ENCODE peak calls at places on chromosomes 7 and 10, in four cellular contexts. E is lower leg skin, T is ureter, Q is AG10803. M is an unnamed sample.

GRCh38 chr7:22945584-22945983 is 68.3 kb downstream of the HYCC1 start:
- DNase-seq in Q (peak; percentile 50), E (no peak), T (no peak), M (no peak)

GRCh38 chr10:3167611-3168330 is 4.8 kb downstream of the PITRM1 start:
- DNase-seq in Q (no peak), T (no peak), E (peak; percentile 67), M (no peak)

GRCh38 chr7:92880212-92881090 is 44.1 kb upstream of the CDK6 start:
- DNase-seq in T (no peak), Q (peak; percentile 20), E (no peak), M (no peak)

GRCh38 chr10:118763202-118763988 is 8.6 kb upstream of the CACUL1 start:
- DNase-seq in Q (no peak), E (no peak), T (no peak), M (no peak)

GRCh38 chr10:126430512-126430911 is 42.2 kb upstream of the ADAM12 start:
- DNase-seq in T (no peak), E (no peak), Q (no peak), M (no peak)

GRCh38 chr7:117834983-117835664 is 38.1 kb downstream of the CTTNBP2 start:
- DNase-seq in E (no peak), Q (no peak), T (no peak), M (no peak)

GRCh38 chr7:31432166-31432565 is 81.7 kb upstream of the ITPRID1 start:
- DNase-seq in T (no peak), Q (peak; percentile 39), E (no peak), M (no peak)

GRCh38 chr7:14717711-14718304 is 184.7 kb downstream of the DGKB start:
- DNase-seq in T (no peak), Q (peak; percentile 33), E (no peak), M (no peak)

GRCh38 chr7:43637114-43637806 is 54.4 kb downstream of the STK17A start:
- DNase-seq in T (no peak), Q (no peak), E (no peak), M (no peak)

GRCh38 chr10:80488539-80489066 is 34.5 kb downstream of the TSPAN14 start:
- DNase-seq in E (peak; percentile 68), T (no peak), Q (no peak), M (no peak)

GRCh38 chr10:64261092-64261491 is 739.9 kb downstream of the REEP3 start:
- DNase-seq in E (no peak), T (no peak), Q (no peak), M (no peak)

GRCh38 chr7:75854233-75854632 is 24.6 kb upstream of the RHBDD2 start:
- DNase-seq in T (no peak), Q (peak; percentile 92), E (no peak), M (peak; percentile 77)

GRCh38 chr7:29923231-29923630 is 66.4 kb downstream of the SCRN1 start:
- DNase-seq in E (no peak), Q (no peak), T (no peak), M (no peak)

GRCh38 chr7:41051525-41051924 is 651.4 kb downstream of the INHBA start:
- DNase-seq in Q (no peak), E (no peak), T (no peak), M (no peak)

GRCh38 chr7:51366172-51366728 is 49.6 kb upstream of the COBL start:
- DNase-seq in E (no peak), Q (no peak), T (no peak), M (no peak)

GRCh38 chr10:119542990-119543813 is 683 bp upstream of the RGS10 start:
- DNase-seq in T (peak; percentile 72), E (peak; percentile 88), Q (peak; percentile 40), M (no peak)

GRCh38 chr10:79192677-79193003 is 123.9 kb downstream of the ZMIZ1 start:
- DNase-seq in Q (peak; percentile 59), E (no peak), T (no peak), M (no peak)

GRCh38 chr7:95595825-95596182 is 512 bp downstream of the PDK4 start:
- DNase-seq in T (no peak), E (no peak), Q (no peak), M (no peak)

GRCh38 chr10:137031-137430 is 1.8 kb downstream of the ZMYND11 start:
- DNase-seq in T (no peak), Q (no peak), E (no peak), M (no peak)

GRCh38 chr10:48554246-48554645 is 50.6 kb downstream of the ARHGAP22 start:
- DNase-seq in Q (no peak), E (peak; percentile 68), T (no peak), M (no peak)

GRCh38 chr7:5699951-5700384 is 81.5 kb downstream of the RNF216 start:
- DNase-seq in Q (no peak), T (no peak), E (no peak), M (no peak)

GRCh38 chr10:110171032-110171431 is 36.4 kb upstream of the MXI1 start:
- DNase-seq in Q (no peak), T (no peak), E (peak; percentile 42), M (no peak)

GRCh38 chr7:100895701-100895955 is at the start of gene ACHE:
- DNase-seq in E (no peak), Q (no peak), T (no peak), M (no peak)

GRCh38 chr10:113941140-113941539 is 86.7 kb downstream of the NHLRC2 start:
- DNase-seq in T (no peak), E (no peak), Q (no peak), M (no peak)

GRCh38 chr7:107025449-107026103 is 18.9 kb upstream of the PRKAR2B start:
- DNase-seq in E (no peak), T (no peak), Q (peak; percentile 33), M (no peak)

GRCh38 chr10:22605168-22605567 is 109.2 kb downstream of the PIP4K2A start:
- DNase-seq in E (no peak), T (no peak), Q (peak; percentile 84), M (peak; percentile 62)

GRCh38 chr10:103560886-103561285 is 67.4 kb downstream of the NEURL1 start:
- DNase-seq in E (no peak), T (no peak), Q (no peak), M (no peak)

GRCh38 chr10:81018898-81019890 is 481.5 kb downstream of the SH2D4B start:
- DNase-seq in T (peak; percentile 49), Q (peak; percentile 43), E (no peak), M (peak; percentile 2)

GRCh38 chr7:64885520-64886240 is 17.4 kb upstream of the ZNF273 start:
- DNase-seq in Q (no peak), E (peak; percentile 45), T (peak; percentile 27), M (no peak)

GRCh38 chr10:110613341-110613995 is 30.7 kb upstream of the RBM20 start:
- DNase-seq in T (no peak), Q (no peak), E (no peak), M (no peak)

GRCh38 chr10:123445336-123445735 is 220.8 kb upstream of the GPR26 start:
- DNase-seq in T (no peak), Q (no peak), E (no peak), M (no peak)

GRCh38 chr7:133355325-133355708 is 102.4 kb downstream of the EXOC4 start:
- DNase-seq in E (no peak), T (no peak), Q (peak; percentile 43), M (no peak)

GRCh38 chr10:6501931-6502330 is 78.1 kb downstream of the PRKCQ start:
- DNase-seq in Q (no peak), T (no peak), E (no peak), M (no peak)

GRCh38 chr10:7491949-7492659 is 81.3 kb upstream of the SFMBT2 start:
- DNase-seq in Q (no peak), T (no peak), E (no peak), M (no peak)

GRCh38 chr10:12351889-12352288 is 2.5 kb downstream of the CAMK1D start:
- DNase-seq in Q (no peak), E (no peak), T (no peak), M (no peak)

GRCh38 chr10:16381083-16381482 is 55.7 kb upstream of the PTER start:
- DNase-seq in T (no peak), Q (no peak), E (no peak), M (no peak)

GRCh38 chr7:116522247-116522646 is 2.6 kb upstream of the CAV1 start:
- DNase-seq in E (no peak), Q (peak; percentile 83), T (no peak), M (no peak)

GRCh38 chr7:17041324-17041723 is 159.5 kb upstream of the AGR3 start:
- DNase-seq in Q (peak; percentile 89), T (no peak), E (no peak), M (peak; percentile 85)

GRCh38 chr10:97596101-97597055 is 6.9 kb downstream of the C10orf62 start:
- DNase-seq in E (no peak), T (peak; percentile 70), Q (peak; percentile 78), M (peak; percentile 67)

M was measured in GM04503.